ENCODE peak calls at places on chromosomes 1 and 21, in nine cellular contexts. V, U, S, W, Q, X, D, Y and C are unnamed samples. For H3K27me3 and H3K4me1, the result is how much of the 10 kb centered on the place peaks cover.

GRCh38 chr1:206776239-206776638 is 3.9 kb upstream of the IL10 start:
- DNase-seq in S (no peak), V (no peak), W (no peak), Y (no peak), D (no peak), Q (no peak), U (no peak), X (no peak), C (no peak)

GRCh38 chr1:68485431-68486022 is 11.4 kb downstream of the DEPDC1 start:
- DNase-seq in V (no peak), D (no peak), U (no peak), Q (no peak), S (no peak), X (no peak), W (no peak), Y (no peak), C (no peak)

GRCh38 chr1:150065184-150065871 is 2.2 kb upstream of the VPS45 start:
- DNase-seq in D (no peak), V (no peak), S (no peak), U (no peak), X (no peak), Q (no peak), Y (peak), W (no peak), C (no peak)

GRCh38 chr1:183699643-183700160 is 46.6 kb upstream of the APOBEC4 start:
- DNase-seq in W (no peak), D (no peak), V (no peak), U (no peak), X (no peak), S (no peak), Q (no peak), Y (no peak), C (no peak)

GRCh38 chr1:40784771-40785151 is 1.2 kb downstream of the KCNQ4 start:
- DNase-seq in Y (no peak), X (no peak), V (no peak), U (no peak), W (no peak), S (no peak), Q (no peak), D (no peak), C (no peak)

GRCh38 chr21:32537569-32537881 is 47.8 kb downstream of the TCP10L start:
- DNase-seq in Y (no peak), D (no peak), X (peak), W (no peak), Q (no peak), U (no peak), V (no peak), S (no peak), C (no peak)

GRCh38 chr1:15101801-15102200 is 51.7 kb upstream of the TMEM51 start:
- DNase-seq in X (no peak), S (no peak), U (no peak), V (no peak), D (no peak), Q (no peak), Y (no peak), W (no peak), C (no peak)

GRCh38 chr1:178046856-178047255 is 47.0 kb upstream of the RASAL2 start:
- DNase-seq in D (no peak), X (no peak), W (no peak), Q (no peak), S (no peak), Y (no peak), U (no peak), V (no peak), C (no peak)

GRCh38 chr1:57215175-57215574 is 208.7 kb downstream of the DAB1 start:
- DNase-seq in D (no peak), S (no peak), X (no peak), U (no peak), W (no peak), Y (no peak), Q (no peak), V (no peak), C (no peak)

GRCh38 chr1:64980745-64981601 is 14.6 kb upstream of the JAK1 start:
- DNase-seq in V (no peak), X (no peak), S (no peak), W (no peak), Y (peak), D (no peak), Q (no peak), U (no peak), C (no peak)

GRCh38 chr1:41003640-41004220 is 17.8 kb downstream of the SLFNL1 start:
- DNase-seq in Y (peak), V (peak), W (no peak), S (peak), X (peak), Q (no peak), D (peak), U (peak), C (peak)

GRCh38 chr1:229209816-229210215 is 61.1 kb upstream of the RAB4A start:
- DNase-seq in V (no peak), U (no peak), Y (no peak), S (no peak), W (no peak), Q (no peak), D (no peak), X (no peak), C (no peak)

GRCh38 chr1:23558872-23559135 is 497 bp downstream of the ID3 start:
- DNase-seq in Y (no peak), W (no peak), S (no peak), V (no peak), U (no peak), Q (no peak), D (no peak), X (no peak), C (no peak)

GRCh38 chr21:15051652-15052554 is 12.9 kb downstream of the NRIP1 start:
- DNase-seq in W (no peak), V (no peak), U (no peak), S (no peak), Y (peak), D (peak), Q (no peak), X (no peak), C (no peak)

GRCh38 chr1:162541619-162542141 is 19.8 kb upstream of the UAP1 start:
- DNase-seq in Q (no peak), X (no peak), V (no peak), Y (no peak), S (no peak), U (no peak), W (no peak), D (peak), C (peak)

GRCh38 chr21:20353351-20353750 is 644.9 kb upstream of the NCAM2 start:
- DNase-seq in Q (peak), X (no peak), U (no peak), Y (no peak), D (no peak), V (no peak), S (no peak), W (no peak), C (no peak)

GRCh38 chr1:58782308-58783089 is 1.3 kb downstream of the JUN start:
- DNase-seq in D (peak), U (peak), V (peak), Q (no peak), Y (peak), X (peak), S (peak), W (peak), C (peak)

GRCh38 chr1:30761312-30762151 is 4.0 kb upstream of the LAPTM5 start:
- DNase-seq in Y (no peak), W (no peak), X (no peak), Q (no peak), D (no peak), V (no peak), S (no peak), U (no peak), C (no peak)

GRCh38 chr1:25174730-25175612 is 57.3 kb downstream of the SYF2 start:
- DNase-seq in U (no peak), V (no peak), Q (no peak), S (no peak), X (no peak), D (no peak), W (no peak), Y (no peak), C (no peak)

GRCh38 chr1:15103906-15104305 is 49.6 kb upstream of the TMEM51 start:
- DNase-seq in U (no peak), V (no peak), D (no peak), S (no peak), Q (no peak), Y (no peak), X (no peak), W (no peak), C (no peak)

GRCh38 chr1:220956861-220957605 is 77.8 kb downstream of the HLX start:
- DNase-seq in V (no peak), D (no peak), S (no peak), Q (no peak), X (no peak), Y (no peak), U (peak), W (no peak), C (no peak)

GRCh38 chr1:230495891-230496385 is 69.8 kb upstream of the PGBD5 start:
- DNase-seq in Y (peak), V (no peak), S (no peak), U (peak), Q (no peak), D (no peak), X (peak), W (no peak), C (no peak)

GRCh38 chr1:44609768-44610526 is 64.3 kb downstream of the TMEM53 start:
- DNase-seq in U (no peak), V (no peak), Q (no peak), W (no peak), S (no peak), X (no peak), D (no peak), Y (no peak), C (no peak)

GRCh38 chr1:116738673-116739370 is 15.4 kb upstream of the CD2 start:
- DNase-seq in Q (no peak), X (peak), W (no peak), V (no peak), S (no peak), D (no peak), Y (no peak), U (no peak), C (no peak)

GRCh38 chr1:177145102-177145779 is 19.3 kb downstream of the ASTN1 start:
- DNase-seq in S (no peak), D (no peak), X (no peak), U (no peak), Q (no peak), Y (no peak), V (no peak), W (no peak), C (no peak)

GRCh38 chr1:38285807-38286530 is 239.4 kb upstream of the POU3F1 start:
- DNase-seq in U (no peak), S (no peak), Y (no peak), W (peak), Q (peak), V (no peak), X (no peak), D (no peak), C (no peak)

GRCh38 chr1:56451491-56451890 is 127.9 kb downstream of the PLPP3 start:
- DNase-seq in S (no peak), U (no peak), Q (no peak), X (no peak), Y (peak), V (no peak), D (peak), W (no peak), C (no peak)

GRCh38 chr1:158932171-158932570 is 819 bp downstream of the PYHIN1 start:
- DNase-seq in V (no peak), X (no peak), S (no peak), D (no peak), W (no peak), Q (no peak), U (no peak), Y (no peak), C (no peak)

GRCh38 chr21:42459583-42460215 is 36.3 kb downstream of the RSPH1 start:
- DNase-seq in U (no peak), Y (peak), X (no peak), S (no peak), D (peak), Q (no peak), W (no peak), V (no peak), C (no peak)

GRCh38 chr1:24970399-24970753 is 40.3 kb upstream of the RUNX3 start:
- DNase-seq in Y (no peak), Q (no peak), U (no peak), W (no peak), S (no peak), X (no peak), V (no peak), D (no peak), C (no peak)

GRCh38 chr1:55040083-55040952 is 970 bp downstream of the PCSK9 start:
- DNase-seq in W (no peak), Q (no peak), V (no peak), X (no peak), D (no peak), S (no peak), Y (peak), U (no peak), C (no peak)
- H3K27me3 ChIP-seq in W (under half), Q (half or more), V (under half), X (under half), D (under half), S (half or more), Y (under half), U (under half), C (half or more)

DNA sequence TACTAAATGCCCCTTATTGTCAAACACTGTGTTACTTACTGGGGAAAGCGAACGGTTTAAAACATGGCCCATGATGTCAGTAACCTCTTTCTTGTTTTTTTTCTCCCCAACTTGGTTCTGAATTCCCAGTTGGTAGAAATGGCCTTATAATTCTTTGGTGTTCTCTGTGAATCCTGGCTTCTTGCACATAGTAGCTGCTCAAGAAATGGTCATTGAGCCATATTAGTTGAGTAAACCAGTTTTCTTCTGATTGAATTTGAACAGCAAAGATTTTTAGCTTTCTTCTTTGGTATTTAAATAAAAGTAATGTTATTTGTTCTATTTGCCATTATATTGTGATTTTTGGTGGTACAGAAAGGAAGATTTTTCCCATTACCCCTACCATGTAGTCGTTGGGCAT is 87.3 kb downstream of the NFIA start:
- DNase-seq in D (no peak), V (no peak), X (no peak), W (no peak), Y (no peak), U (no peak), Q (no peak), S (no peak), C (no peak)
- H3K4me1 ChIP-seq in D (under half), V (under half), X (under half), W (under half), Y (under half), U (under half), Q (under half), S (under half), C (under half)

DNA sequence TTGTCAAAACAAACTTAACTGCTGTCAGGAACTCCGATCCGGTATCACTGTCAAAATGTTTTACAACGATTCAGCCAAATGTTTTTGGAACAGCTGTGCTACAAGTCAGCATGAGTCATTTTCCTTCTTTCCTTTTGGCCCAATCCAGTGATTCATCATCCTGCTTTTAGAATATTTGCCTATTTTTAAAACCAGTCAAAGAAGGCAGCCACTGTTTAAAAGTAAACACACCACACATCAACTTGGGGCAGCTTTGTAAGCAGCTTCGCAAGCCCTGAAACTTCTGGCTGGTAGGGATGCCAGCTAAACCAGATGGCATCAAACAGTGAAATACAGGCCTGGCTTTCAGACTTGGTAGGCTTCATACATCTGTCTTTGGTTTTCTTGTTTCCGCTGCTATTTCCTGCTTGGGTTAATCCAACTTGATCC is 14.9 kb downstream of the MAP3K7CL start:
- DNase-seq in Y (peak), D (no peak), U (no peak), W (no peak), S (no peak), V (no peak), Q (no peak), X (no peak), C (no peak)
- H3K27me3 ChIP-seq in Y (under half), D (under half), U (under half), W (under half), S (under half), V (under half), Q (under half), X (under half), C (under half)

GRCh38 chr1:164771568-164772350 is 212.8 kb downstream of the PBX1 start:
- DNase-seq in S (no peak), W (no peak), U (no peak), D (no peak), Y (peak), V (no peak), X (no peak), Q (no peak), C (no peak)
- H3K4me1 ChIP-seq in S (under half), W (under half), U (under half), D (half or more), Y (under half), V (under half), X (under half), Q (under half), C (under half)

GRCh38 chr1:168099314-168099920 is 37.3 kb downstream of the GPR161 start:
- DNase-seq in X (no peak), S (no peak), W (no peak), V (no peak), Q (no peak), Y (no peak), D (no peak), U (no peak), C (no peak)
- H3K27me3 ChIP-seq in X (under half), S (under half), W (under half), V (under half), Q (under half), Y (under half), D (under half), U (under half), C (under half)

DNA sequence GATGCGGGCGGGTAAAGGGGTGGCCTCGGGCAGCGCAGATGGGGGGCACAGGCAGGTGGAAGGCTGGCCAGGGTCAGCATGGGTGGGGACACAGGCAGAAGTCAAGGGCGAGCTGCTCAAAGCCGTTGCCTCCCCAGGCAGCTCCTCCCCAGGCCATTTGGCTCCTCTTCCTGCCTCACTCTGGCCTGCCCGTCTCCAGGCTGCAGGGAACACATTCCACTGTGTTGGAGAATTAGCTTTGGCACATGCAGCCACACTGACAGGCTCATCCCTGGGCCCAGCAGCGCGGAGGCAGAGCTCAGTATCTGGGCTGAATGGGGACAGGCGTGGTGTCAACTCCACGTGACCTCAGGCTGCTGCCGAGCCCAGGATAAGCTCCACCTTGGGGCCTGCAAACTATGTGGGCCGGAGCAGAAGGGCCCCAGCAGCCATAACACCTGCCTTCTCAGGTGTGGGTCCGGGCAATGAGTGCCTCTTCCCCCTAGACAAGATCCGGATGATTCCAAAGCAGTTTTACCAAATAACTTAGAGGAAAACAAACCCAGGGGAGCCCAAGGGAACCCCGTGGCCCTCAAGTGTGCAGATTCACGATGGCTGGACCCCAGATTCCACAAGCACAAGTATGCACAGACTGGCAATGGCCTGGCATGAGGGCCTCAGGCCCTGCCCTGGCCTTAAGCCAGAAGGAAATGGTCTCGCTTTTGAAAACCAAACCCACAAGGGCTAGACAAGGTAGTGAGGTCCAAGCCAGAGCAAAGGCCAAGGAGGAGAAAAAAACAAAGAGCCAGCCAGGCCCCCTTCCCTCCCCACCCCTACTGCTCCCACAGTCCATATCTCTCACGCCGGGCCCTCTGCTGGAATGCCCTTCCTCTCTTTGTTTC is 40.2 kb downstream of the HSPG2 start:
- DNase-seq in S (peak), W (no peak), V (peak), Y (peak), X (no peak), U (peak), Q (no peak), D (peak), C (no peak)
- H3K4me1 ChIP-seq in S (half or more), W (under half), V (under half), Y (under half), X (under half), U (under half), Q (under half), D (half or more), C (under half)

GRCh38 chr1:160748182-160748876 is 9.3 kb downstream of the SLAMF7 start:
- DNase-seq in X (no peak), Q (no peak), D (no peak), Y (no peak), U (no peak), V (no peak), S (no peak), W (no peak), C (no peak)
- H3K27me3 ChIP-seq in X (under half), Q (under half), D (under half), Y (under half), U (under half), V (under half), S (under half), W (under half), C (under half)

GRCh38 chr1:231540847-231541246 is 12.4 kb downstream of the TSNAX start:
- DNase-seq in U (no peak), V (no peak), Q (no peak), D (no peak), S (no peak), Y (no peak), W (no peak), X (no peak), C (no peak)

GRCh38 chr1:231534703-231535159 is 6.3 kb downstream of the TSNAX start:
- DNase-seq in Y (no peak), V (no peak), U (no peak), X (no peak), W (no peak), D (no peak), Q (no peak), S (no peak), C (no peak)

GRCh38 chr1:231541842-231542241 is 13.4 kb downstream of the TSNAX start:
- DNase-seq in W (no peak), V (no peak), X (no peak), S (no peak), D (no peak), U (no peak), Y (no peak), Q (no peak), C (no peak)

GRCh38 chr1:231533240-231533639 is 4.8 kb downstream of the TSNAX start:
- DNase-seq in S (no peak), D (no peak), Q (no peak), V (no peak), X (no peak), U (no peak), Y (no peak), W (no peak), C (no peak)

DNA sequence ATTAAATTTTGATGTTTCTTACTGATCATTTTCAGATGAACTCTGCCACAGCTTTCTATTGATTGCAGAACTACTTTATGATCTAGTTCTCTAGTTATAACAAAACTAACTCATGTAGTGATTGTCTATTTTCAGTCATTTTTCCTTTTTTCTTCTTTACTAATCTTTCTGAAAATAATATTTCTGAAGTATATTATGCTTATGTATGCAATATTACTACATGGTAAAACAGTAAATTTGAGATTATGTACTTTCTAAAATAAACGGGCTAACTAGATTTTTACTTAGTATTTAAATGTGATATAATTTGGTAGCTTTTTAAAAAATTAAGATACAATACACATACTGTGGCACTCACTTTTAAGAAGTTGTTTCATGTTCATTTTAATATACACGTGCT is 7.6 kb downstream of the TSNAX start:
- DNase-seq in V (no peak), S (no peak), Y (no peak), X (no peak), W (no peak), Q (no peak), U (no peak), D (no peak), C (no peak)
- H3K4me1 ChIP-seq in V (under half), S (under half), Y (under half), X (under half), W (under half), Q (under half), U (under half), D (under half), C (under half)

GRCh38 chr1:156654700-156655099 is 12.8 kb downstream of the BCAN start:
- DNase-seq in X (no peak), Y (no peak), D (no peak), Q (no peak), U (no peak), S (no peak), W (no peak), V (no peak), C (no peak)
- H3K27me3 ChIP-seq in X (under half), Y (under half), D (under half), Q (under half), U (under half), S (under half), W (under half), V (under half), C (half or more)